ENCODE peak calls at places on chromosomes 1 and 21, in four cellular contexts. Q, H, S and N are unnamed samples.

GRCh38 chr1:156498447-156499193 is 2.0 kb downstream of the MEF2D start:
- DNase-seq in Q (no peak), H (no peak), S (no peak), N (peak; percentile 67)

GRCh38 chr1:156608981-156609380 is 7.7 kb upstream of the GPATCH4 start:
- DNase-seq in Q (no peak), H (no peak), S (no peak), N (no peak)

GRCh38 chr1:233627376-233627775 is 13.5 kb downstream of the KCNK1 start:
- DNase-seq in Q (no peak), H (no peak), S (no peak), N (no peak)

GRCh38 chr1:115337633-115338456 is at the start of gene NGF:
- DNase-seq in Q (no peak), H (peak; percentile 85), S (no peak), N (peak; percentile 84)

GRCh38 chr1:203592156-203592555 is 34.5 kb upstream of the ATP2B4 start:
- DNase-seq in Q (no peak), H (no peak), S (no peak), N (no peak)

GRCh38 chr1:23779826-23780371 is 1.7 kb downstream of the PITHD1 start:
- DNase-seq in Q (no peak), H (no peak), S (no peak), N (no peak)

GRCh38 chr1:178684542-178685000 is 40.5 kb upstream of the RALGPS2 start:
- DNase-seq in Q (peak; percentile 84), H (no peak), S (no peak), N (no peak)

GRCh38 chr1:41353744-41354143 is 7.5 kb upstream of the FOXO6 start:
- DNase-seq in Q (no peak), H (no peak), S (no peak), N (no peak)

GRCh38 chr1:201546093-201546492 is 7.2 kb downstream of the NAV1 start:
- DNase-seq in Q (no peak), H (no peak), S (no peak), N (no peak)

GRCh38 chr1:45815667-45816458 is 12.5 kb downstream of the MAST2 start:
- DNase-seq in Q (no peak), H (no peak), S (no peak), N (no peak)

GRCh38 chr1:39266269-39266668 is 61.8 kb downstream of the MACF1 start:
- DNase-seq in Q (no peak), H (no peak), S (no peak), N (no peak)

GRCh38 chr21:41914965-41915364 is 35.8 kb upstream of the PRDM15 start:
- DNase-seq in Q (no peak), H (no peak), S (no peak), N (no peak)

GRCh38 chr21:41917531-41917930 is 36.3 kb downstream of the C2CD2 start:
- DNase-seq in Q (no peak), H (no peak), S (no peak), N (no peak)

GRCh38 chr21:41918561-41919358 is 35.1 kb downstream of the C2CD2 start:
- DNase-seq in Q (no peak), H (no peak), S (no peak), N (no peak)

GRCh38 chr21:41914358-41914757 is 35.2 kb upstream of the PRDM15 start:
- DNase-seq in Q (no peak), H (no peak), S (no peak), N (no peak)

GRCh38 chr21:41916888-41917433 is 36.9 kb downstream of the C2CD2 start:
- DNase-seq in Q (no peak), H (no peak), S (no peak), N (no peak)
- TF ChIP-seq CTCF in Q (no peak), H (no peak), S (no peak), N (no peak)

GRCh38 chr1:198756470-198756869 is 117.6 kb downstream of the PTPRC start:
- DNase-seq in Q (no peak), H (no peak), S (no peak), N (no peak)
- TF ChIP-seq CTCF in Q (peak; percentile 12), H (peak; percentile 58), S (no peak), N (no peak)

GRCh38 chr1:42730988-42731387 is 9.0 kb downstream of the CLDN19 start:
- DNase-seq in Q (no peak), H (peak; percentile 42), S (no peak), N (no peak)
- TF ChIP-seq CTCF in Q (no peak), H (no peak), S (no peak), N (no peak)

GRCh38 chr1:67089685-67090208 is 35.8 kb upstream of the SLC35D1 start:
- DNase-seq in Q (no peak), H (no peak), S (no peak), N (no peak)

GRCh38 chr1:67085326-67085725 is 31.4 kb upstream of the SLC35D1 start:
- DNase-seq in Q (no peak), H (no peak), S (no peak), N (no peak)

GRCh38 chr1:67088440-67088839 is 34.5 kb upstream of the SLC35D1 start:
- DNase-seq in Q (no peak), H (no peak), S (no peak), N (no peak)

GRCh38 chr1:67084765-67085318 is 30.9 kb upstream of the SLC35D1 start:
- DNase-seq in Q (no peak), H (no peak), S (no peak), N (no peak)
- TF ChIP-seq CTCF in Q (no peak), H (no peak), S (no peak), N (no peak)